ENCODE peak calls at places on chromosomes 12 and 14, in eight cellular contexts. S is cardiac fibroblast; H is activated naive CD8-positive, alpha-beta T cell treated with anti-CD3 and anti-CD28 coated beads for 36 hours; R is activated T-helper 1 cell treated with anti-CD3 and anti-CD28 coated beads, Interleukin-2, amount 50 U/mL, for 16 hours; G is RWPE1; I is stimulated activated naive B cell treated with anti-CD40 and anti-IgM and Interleukin-4, amounts not matched to agents 10 μg/mL and 1 μg/mL and 100 μg/mL, for 72 hours; J is H9; L is RPMI8226. A is an unnamed sample.

GRCh38 chr14:69715725-69716482 is 51.0 kb upstream of the SRSF5 start:
- DNase-seq in S (peak), H (no peak), R (no peak), G (peak), I (no peak), J (no peak), L (no peak), A (peak)

GRCh38 chr12:9754984-9755383 is 5.7 kb downstream of the CD69 start:
- DNase-seq in S (no peak), H (no peak), R (no peak), G (no peak), I (no peak), J (no peak), L (no peak), A (no peak)

GRCh38 chr12:42761601-42762350 is 172.2 kb upstream of the PRICKLE1 start:
- DNase-seq in S (peak), H (no peak), R (no peak), G (no peak), I (no peak), J (no peak), L (no peak), A (peak)

GRCh38 chr14:76778546-76779215 is 17.4 kb downstream of the VASH1 start:
- DNase-seq in S (no peak), H (no peak), R (no peak), G (no peak), I (no peak), J (peak), L (no peak), A (no peak)

GRCh38 chr12:120115692-120116442 is 686 bp downstream of the RAB35 start:
- DNase-seq in S (peak), H (peak), R (no peak), G (peak), I (no peak), J (peak), L (peak), A (no peak)

GRCh38 chr12:53495903-53496751 is 3.1 kb downstream of the MAP3K12 start:
- DNase-seq in S (peak), H (no peak), R (no peak), G (no peak), I (no peak), J (peak), L (no peak), A (no peak)

GRCh38 chr14:72630374-72630773 is 263.5 kb downstream of the DPF3 start:
- DNase-seq in S (no peak), H (no peak), R (no peak), G (no peak), I (no peak), J (no peak), L (no peak), A (no peak)

GRCh38 chr14:80213602-80214001 is 2.3 kb upstream of the DIO2 start:
- DNase-seq in S (peak), H (no peak), R (no peak), G (peak), I (no peak), J (peak), L (peak), A (peak)

GRCh38 chr14:101248840-101249675 is 312.2 kb upstream of the DIO3 start:
- DNase-seq in S (no peak), H (no peak), R (no peak), G (no peak), I (no peak), J (no peak), L (no peak), A (no peak)

GRCh38 chr12:95836185-95836609 is 22.6 kb upstream of the SNRPF start:
- DNase-seq in S (peak), H (no peak), R (no peak), G (peak), I (no peak), J (no peak), L (no peak), A (peak)

GRCh38 chr12:113647048-113647447 is 175.4 kb upstream of the LHX5 start:
- DNase-seq in S (peak), H (no peak), R (no peak), G (no peak), I (no peak), J (no peak), L (peak), A (no peak)

GRCh38 chr12:94041833-94042232 is 106.5 kb upstream of the PLXNC1 start:
- DNase-seq in S (no peak), H (no peak), R (no peak), G (no peak), I (no peak), J (no peak), L (no peak), A (no peak)

GRCh38 chr14:49972199-49972671 is 79.4 kb downstream of the ARF6 start:
- DNase-seq in S (peak), H (no peak), R (no peak), G (no peak), I (peak), J (no peak), L (peak), A (peak)

GRCh38 chr12:10771132-10771733 is 31.2 kb downstream of the TAS2R7 start:
- DNase-seq in S (peak), H (no peak), R (no peak), G (peak), I (no peak), J (no peak), L (peak), A (peak)

GRCh38 chr12:111773801-111774551 is 7.2 kb downstream of the ALDH2 start:
- DNase-seq in S (peak), H (no peak), R (no peak), G (peak), I (peak), J (no peak), L (peak), A (peak)

GRCh38 chr12:81077329-81077685 is 572 bp upstream of the ACSS3 start:
- DNase-seq in S (peak), H (no peak), R (no peak), G (no peak), I (no peak), J (peak), L (no peak), A (peak)

GRCh38 chr14:53004976-53005375 is 54.1 kb upstream of the FERMT2 start:
- DNase-seq in S (peak), H (no peak), R (no peak), G (no peak), I (no peak), J (no peak), L (no peak), A (peak)

GRCh38 chr14:65170768-65171251 is 68.5 kb upstream of the MAX start:
- DNase-seq in S (peak), H (peak), R (peak), G (peak), I (peak), J (peak), L (peak), A (peak)

GRCh38 chr12:122790393-122791075 is 16.2 kb downstream of the CCDC62 start:
- DNase-seq in S (peak), H (no peak), R (no peak), G (no peak), I (no peak), J (peak), L (no peak), A (peak)

GRCh38 chr12:58916891-58917570 is 3.3 kb downstream of the LRIG3 start:
- DNase-seq in S (peak), H (no peak), R (no peak), G (no peak), I (no peak), J (no peak), L (peak), A (peak)

GRCh38 chr12:49750027-49750977 is 8.9 kb downstream of the TMBIM6 start:
- DNase-seq in S (peak), H (peak), R (no peak), G (peak), I (no peak), J (no peak), L (no peak), A (peak)

GRCh38 chr14:55097894-55098560 is 31.0 kb upstream of the LGALS3 start:
- DNase-seq in S (no peak), H (peak), R (no peak), G (no peak), I (peak), J (no peak), L (peak), A (no peak)

GRCh38 chr12:112847708-112848337 is 56.3 kb downstream of the RPH3A start:
- DNase-seq in S (no peak), H (no peak), R (no peak), G (no peak), I (no peak), J (peak), L (no peak), A (no peak)

GRCh38 chr12:106345739-106346138 is 11.8 kb upstream of the POLR3B start:
- DNase-seq in S (peak), H (no peak), R (no peak), G (peak), I (no peak), J (peak), L (peak), A (peak)

GRCh38 chr12:102478416-102479098 is 1.8 kb downstream of the IGF1 start:
- DNase-seq in S (no peak), H (peak), R (no peak), G (no peak), I (peak), J (peak), L (peak), A (peak)

GRCh38 chr12:47903151-47903611 is 1.6 kb downstream of the VDR start:
- DNase-seq in S (peak), H (no peak), R (no peak), G (no peak), I (no peak), J (no peak), L (peak), A (peak)

GRCh38 chr12:59937148-59937547 is 341.3 kb downstream of the SLC16A7 start:
- DNase-seq in S (no peak), H (no peak), R (no peak), G (no peak), I (no peak), J (no peak), L (no peak), A (peak)

GRCh38 chr12:116547955-116548471 is 11.2 kb upstream of the MAP1LC3B2 start:
- DNase-seq in S (no peak), H (no peak), R (no peak), G (no peak), I (peak), J (no peak), L (peak), A (peak)

GRCh38 chr12:7642876-7643309 is 22.8 kb downstream of the APOBEC1 start:
- DNase-seq in S (peak), H (peak), R (no peak), G (no peak), I (no peak), J (no peak), L (peak), A (no peak)

GRCh38 chr12:15329891-15330290 is 7.6 kb downstream of the PTPRO start:
- DNase-seq in S (no peak), H (no peak), R (no peak), G (no peak), I (no peak), J (no peak), L (no peak), A (no peak)

GRCh38 chr12:47808049-47808448 is 11.7 kb downstream of the HDAC7 start:
- DNase-seq in S (peak), H (peak), R (peak), G (no peak), I (peak), J (no peak), L (peak), A (peak)

GRCh38 chr12:118371354-118372282 is 1.1 kb downstream of the TAOK3 start:
- DNase-seq in S (no peak), H (peak), R (no peak), G (no peak), I (no peak), J (peak), L (peak), A (no peak)

GRCh38 chr14:100165376-100165775 is 5.9 kb upstream of the DEGS2 start:
- DNase-seq in S (no peak), H (no peak), R (no peak), G (no peak), I (no peak), J (peak), L (no peak), A (no peak)

GRCh38 chr14:89477391-89477790 is 60.4 kb upstream of the FOXN3 start:
- DNase-seq in S (no peak), H (no peak), R (no peak), G (no peak), I (no peak), J (no peak), L (no peak), A (no peak)

GRCh38 chr14:72611506-72611905 is 282.4 kb downstream of the DPF3 start:
- DNase-seq in S (no peak), H (no peak), R (no peak), G (no peak), I (no peak), J (peak), L (no peak), A (no peak)

GRCh38 chr14:76348898-76349297 is 27.0 kb upstream of the ESRRB start:
- DNase-seq in S (peak), H (no peak), R (no peak), G (peak), I (no peak), J (peak), L (no peak), A (peak)

GRCh38 chr12:106138279-106138645 is 492 bp downstream of the NUAK1 start:
- DNase-seq in S (no peak), H (peak), R (no peak), G (no peak), I (no peak), J (no peak), L (peak), A (no peak)

GRCh38 chr12:124487065-124487833 is 80.2 kb downstream of the NCOR2 start:
- DNase-seq in S (no peak), H (no peak), R (no peak), G (no peak), I (no peak), J (no peak), L (no peak), A (no peak)

GRCh38 chr12:131865196-131865875 is 29.1 kb upstream of the ULK1 start:
- DNase-seq in S (peak), H (no peak), R (no peak), G (peak), I (no peak), J (no peak), L (no peak), A (peak)